ENCODE peak calls at places on chromosomes 16 and 17, in six cellular contexts. G, I, E, P, M and C are unnamed samples. For H3K4me1, the result is how much of the 10 kb centered on the place peaks cover.

GRCh38 chr17:42548070-42548837 is 4.5 kb upstream of the HSD17B1 start:
- DNase-seq in I (no peak), E (peak), P (no peak), G (peak), M (peak), C (peak)

GRCh38 chr16:87057291-87057881 is 259.8 kb downstream of the C16orf95 start:
- DNase-seq in M (peak), G (no peak), E (no peak), P (peak), I (no peak), C (no peak)

GRCh38 chr16:65523258-65523950 is 401.5 kb upstream of the CDH11 start:
- DNase-seq in P (no peak), G (no peak), M (no peak), E (no peak), I (no peak), C (no peak)

GRCh38 chr17:44807817-44808155 is 22.3 kb downstream of the GJC1 start:
- DNase-seq in I (no peak), P (no peak), G (no peak), M (no peak), E (no peak), C (no peak)

GRCh38 chr17:48993305-48993704 is 3.9 kb upstream of the IGF2BP1 start:
- DNase-seq in M (no peak), E (no peak), G (no peak), I (no peak), P (no peak), C (no peak)

GRCh38 chr17:70405492-70406220 is 236.3 kb downstream of the KCNJ2 start:
- DNase-seq in M (no peak), E (no peak), I (peak), P (no peak), G (no peak), C (no peak)

GRCh38 chr17:59633658-59634359 is 14.1 kb downstream of the CLTC start:
- DNase-seq in E (no peak), M (no peak), G (no peak), P (no peak), I (no peak), C (no peak)

GRCh38 chr17:18267927-18268711 is 7.7 kb downstream of the MIEF2 start:
- DNase-seq in E (no peak), P (no peak), G (no peak), M (no peak), I (no peak), C (no peak)

GRCh38 chr17:43309505-43310329 is 75.9 kb upstream of the RNU2-1 start:
- DNase-seq in E (no peak), P (no peak), I (no peak), M (no peak), G (no peak), C (no peak)

DNA sequence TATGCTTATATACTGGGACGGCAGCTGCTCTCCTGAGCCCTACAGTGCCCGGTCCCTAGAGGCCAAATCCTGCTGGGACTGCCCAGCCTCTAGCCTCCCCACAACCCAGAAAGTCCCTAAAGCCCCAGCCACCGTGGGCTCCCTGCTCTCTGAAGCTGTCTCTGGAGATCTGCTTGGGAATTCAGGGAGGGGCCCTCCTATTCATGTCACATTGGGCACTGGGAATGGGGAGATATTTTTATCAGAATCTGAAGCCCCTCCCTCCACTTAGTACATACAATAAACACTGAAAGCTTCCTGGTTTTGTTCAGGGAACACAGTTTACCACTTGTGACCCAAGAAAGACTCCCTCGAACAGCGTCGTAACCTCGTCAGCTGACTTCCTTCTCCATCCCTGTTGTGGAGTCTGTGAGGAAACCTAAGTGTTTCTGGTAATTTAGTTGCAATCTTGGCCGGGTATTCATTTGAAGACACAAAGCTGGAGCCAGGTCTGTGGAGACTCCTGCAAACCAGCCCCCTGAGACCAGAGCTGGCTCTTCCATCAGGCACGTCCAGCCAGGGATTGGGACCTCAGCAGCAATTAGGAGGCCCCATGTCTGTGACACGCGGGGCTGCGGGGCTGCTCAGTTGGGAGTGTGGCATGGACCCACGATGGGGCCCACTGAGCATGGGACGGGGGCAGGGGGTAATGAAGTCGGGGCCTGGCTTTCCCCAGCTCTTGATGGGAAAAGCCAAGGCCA is 38.5 kb downstream of the PGS1 start:
- DNase-seq in M (no peak), G (no peak), P (no peak), I (no peak), E (no peak), C (peak)
- TF ChIP-seq EP300 in M (no peak), G (no peak), P (no peak), I (no peak), E (peak), C (peak)

DNA sequence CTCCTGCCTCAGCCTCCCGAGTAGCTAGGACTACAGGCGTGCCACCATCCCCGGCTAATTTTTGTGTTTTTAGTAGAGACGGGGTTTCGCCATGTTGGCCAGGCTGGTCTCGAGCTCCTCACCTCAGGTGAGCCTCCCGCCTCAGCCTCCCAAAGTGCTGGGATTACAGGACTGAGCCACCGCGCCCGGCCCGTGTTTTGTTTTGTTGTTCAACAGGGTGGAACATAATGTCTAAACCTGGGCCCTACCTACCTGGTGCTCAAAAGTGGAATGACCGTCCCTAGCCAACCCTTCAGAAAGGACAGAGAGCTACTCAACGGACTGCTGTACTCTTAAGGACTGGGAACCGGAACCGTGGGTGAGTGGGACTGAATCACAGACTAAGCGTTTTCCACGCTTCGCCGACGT is 772 bp upstream of the KIF22 start:
- DNase-seq in P (no peak), M (no peak), I (no peak), G (no peak), E (no peak), C (peak)
- H3K4me1 ChIP-seq in P (under half), M (under half), I (under half), G (under half), E (under half), C (under half)

DNA sequence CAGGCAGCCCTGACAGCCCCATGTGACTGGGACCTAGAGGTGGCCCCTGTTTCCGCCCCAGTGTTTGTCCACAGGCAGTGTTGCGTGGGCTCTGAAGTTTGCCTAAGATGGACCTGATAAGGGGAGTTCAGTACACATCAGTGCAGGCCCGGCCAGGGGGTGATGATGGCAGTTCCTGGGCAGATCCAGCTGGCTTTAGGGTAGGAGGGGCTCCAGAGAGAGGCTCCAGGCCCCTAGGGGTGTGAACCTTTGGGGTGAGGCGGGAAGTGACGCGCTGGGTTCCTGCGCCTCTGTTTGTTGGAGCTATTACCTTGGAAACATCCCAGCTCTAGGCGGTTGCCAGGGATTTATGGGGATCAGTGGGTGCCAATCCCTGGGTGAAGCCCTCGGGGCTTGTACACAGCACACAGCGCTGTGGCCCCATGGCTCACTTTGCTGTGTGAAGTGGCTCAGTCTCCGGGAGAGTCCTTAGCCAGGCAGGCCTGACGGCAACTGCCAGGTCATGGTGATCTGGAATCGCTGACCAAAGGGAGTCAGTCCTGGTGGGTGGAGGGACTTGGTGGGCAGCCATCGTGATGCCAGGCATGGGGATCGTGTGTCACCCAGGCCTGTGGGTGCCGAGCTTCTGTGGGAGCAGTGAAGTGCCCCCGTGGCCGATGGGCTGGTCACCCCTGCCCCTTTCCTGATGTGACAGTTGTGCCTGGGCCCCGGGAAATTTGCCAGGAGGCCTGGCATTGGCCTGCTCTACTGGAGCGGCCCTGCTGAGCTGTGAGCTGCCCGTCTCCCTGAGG is 146.1 kb downstream of the SEC14L1 start:
- DNase-seq in I (no peak), E (no peak), P (no peak), M (peak), G (peak), C (peak)
- TF ChIP-seq EP300 in I (no peak), E (no peak), P (no peak), M (peak), G (no peak), C (peak)

GRCh38 chr17:35796942-35797341 is 1.5 kb upstream of the MMP28 start:
- DNase-seq in E (no peak), M (no peak), G (no peak), P (no peak), I (no peak), C (no peak)

GRCh38 chr17:35797918-35798317 is 2.5 kb upstream of the MMP28 start:
- DNase-seq in M (no peak), E (no peak), P (no peak), I (no peak), G (no peak), C (no peak)

GRCh38 chr17:35795871-35796265 is 427 bp upstream of the MMP28 start:
- DNase-seq in G (no peak), I (no peak), E (no peak), P (no peak), M (no peak), C (no peak)

GRCh38 chr17:35795007-35795870 is at the start of gene MMP28:
- DNase-seq in I (no peak), P (peak), E (no peak), M (peak), G (peak), C (peak)

GRCh38 chr17:35797370-35797769 is 1.9 kb upstream of the MMP28 start:
- DNase-seq in I (no peak), P (no peak), M (no peak), E (no peak), G (no peak), C (no peak)
- H3K4me1 ChIP-seq in I (under half), P (under half), M (under half), E (under half), G (under half), C (half or more)

GRCh38 chr17:7843536-7844291 is 9.7 kb downstream of the KDM6B start:
- DNase-seq in M (peak), I (peak), G (peak), E (peak), P (peak), C (peak)
- TF ChIP-seq EP300 in M (no peak), I (peak), G (no peak), E (no peak), P (no peak), C (no peak)

GRCh38 chr17:4607773-4608187 is 23.5 kb downstream of the SMTNL2 start:
- DNase-seq in P (peak), M (no peak), G (peak), I (no peak), E (peak), C (peak)
- H3K4me1 ChIP-seq in P (under half), M (under half), G (under half), I (under half), E (under half), C (under half)

DNA sequence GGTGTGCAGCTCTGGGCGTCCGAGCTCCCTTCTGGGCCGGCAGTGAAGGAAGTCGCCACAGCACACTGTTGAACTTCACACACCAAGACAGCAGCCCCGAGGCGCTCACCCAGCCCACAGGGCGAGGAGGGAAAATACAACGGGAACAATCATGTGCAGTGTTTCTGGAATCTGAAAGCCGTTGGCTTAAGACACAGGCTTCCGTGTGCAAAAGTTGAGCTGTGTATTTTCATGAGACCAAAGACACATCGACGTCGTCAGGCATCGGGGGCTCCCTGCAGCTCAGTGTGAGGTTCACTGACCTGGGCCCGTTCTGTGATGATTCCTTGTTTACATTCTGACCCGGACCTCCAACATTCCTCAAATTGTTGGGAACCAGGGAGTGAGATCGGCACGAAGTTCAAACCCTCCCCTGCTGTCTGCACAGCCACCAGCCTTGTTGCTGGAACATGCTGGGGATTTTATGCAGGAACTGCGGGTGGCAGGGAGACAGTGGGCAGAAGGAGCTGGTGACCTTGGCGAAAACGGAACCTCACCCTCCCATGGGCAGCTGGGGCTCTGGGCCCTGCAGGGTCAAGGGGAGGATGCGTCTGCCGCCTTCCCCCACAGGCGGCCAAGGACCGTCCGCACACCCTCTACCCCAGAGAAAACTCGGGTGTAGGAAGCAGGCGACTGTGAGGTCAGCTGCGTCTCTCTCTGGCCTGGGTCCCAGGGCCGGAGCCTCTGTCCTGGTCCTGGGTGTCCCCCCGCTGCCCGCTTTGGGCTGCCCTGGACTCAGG is 72.2 kb downstream of the METRNL start:
- DNase-seq in I (no peak), P (no peak), M (peak), E (peak), G (no peak), C (no peak)
- TF ChIP-seq EP300 in I (no peak), P (no peak), M (no peak), E (no peak), G (no peak), C (no peak)